ENCODE peak calls at places on chromosomes 5 and 9, in nine cellular contexts. T, A, B, P, C, F, K, E and J are unnamed samples.

GRCh38 chr9:132977626-132978450 is 656 bp upstream of the GFI1B start:
- DNase-seq in T (peak), A (peak), B (peak), P (no peak), C (no peak), F (peak), K (no peak), E (peak), J (peak)

GRCh38 chr5:179874136-179874535 is 15.5 kb upstream of the MRNIP start:
- DNase-seq in T (no peak), A (no peak), B (no peak), P (no peak), C (no peak), F (no peak), K (no peak), E (no peak), J (no peak)

GRCh38 chr5:28957450-28957849 is 1919.1 kb upstream of the CDH9 start:
- DNase-seq in T (no peak), A (no peak), B (no peak), P (no peak), C (no peak), F (no peak), K (no peak), E (no peak), J (no peak)

GRCh38 chr9:124771867-124772621 is 933 bp upstream of the NR6A1 start:
- DNase-seq in T (peak), A (peak), B (peak), P (peak), C (no peak), F (peak), K (no peak), E (peak), J (no peak)

GRCh38 chr9:28915256-28915930 is 1342.1 kb upstream of the C9orf72 start:
- DNase-seq in T (no peak), A (no peak), B (no peak), P (no peak), C (no peak), F (no peak), K (no peak), E (no peak), J (no peak)

GRCh38 chr9:21434202-21435014 is 5.8 kb upstream of the IFNA1 start:
- DNase-seq in T (peak), A (peak), B (no peak), P (no peak), C (no peak), F (peak), K (no peak), E (peak), J (peak)

GRCh38 chr9:36207546-36208012 is 16.9 kb downstream of the CLTA start:
- DNase-seq in T (peak), A (no peak), B (no peak), P (no peak), C (no peak), F (no peak), K (no peak), E (peak), J (no peak)

GRCh38 chr5:54825005-54825404 is 160.4 kb downstream of the ESM1 start:
- DNase-seq in T (peak), A (no peak), B (no peak), P (no peak), C (no peak), F (no peak), K (no peak), E (peak), J (no peak)

GRCh38 chr9:134891016-134891589 is 10.5 kb downstream of the FCN2 start:
- DNase-seq in T (no peak), A (no peak), B (no peak), P (no peak), C (no peak), F (no peak), K (no peak), E (no peak), J (no peak)

GRCh38 chr5:111758284-111758628 is 1.3 kb upstream of the NREP start:
- DNase-seq in T (no peak), A (no peak), B (no peak), P (no peak), C (no peak), F (no peak), K (no peak), E (no peak), J (no peak)

GRCh38 chr5:157918811-157919742 is 60.1 kb upstream of the CLINT1 start:
- DNase-seq in T (no peak), A (no peak), B (no peak), P (no peak), C (no peak), F (no peak), K (no peak), E (no peak), J (no peak)

GRCh38 chr5:154397652-154398406 is 48.0 kb upstream of the SAP30L start:
- DNase-seq in T (no peak), A (no peak), B (no peak), P (no peak), C (no peak), F (no peak), K (no peak), E (no peak), J (no peak)

GRCh38 chr9:81687521-81688261 is 1.7 kb downstream of the TLE1 start:
- DNase-seq in T (peak), A (peak), B (peak), P (peak), C (peak), F (no peak), K (no peak), E (peak), J (no peak)

GRCh38 chr9:96418920-96419690 is 935 bp upstream of the ZNF367 start:
- DNase-seq in T (no peak), A (peak), B (no peak), P (peak), C (peak), F (peak), K (peak), E (peak), J (no peak)

GRCh38 chr9:33092634-33093033 is 16.2 kb upstream of the SMU1 start:
- DNase-seq in T (no peak), A (no peak), B (no peak), P (no peak), C (no peak), F (no peak), K (no peak), E (no peak), J (no peak)

GRCh38 chr5:93078082-93079038 is 502.7 kb downstream of the NR2F1-AS1 start:
- DNase-seq in T (peak), A (no peak), B (no peak), P (no peak), C (peak), F (peak), K (peak), E (peak), J (peak)

GRCh38 chr5:164672931-164673694 is 1167.7 kb downstream of the MAT2B start:
- DNase-seq in T (peak), A (no peak), B (no peak), P (no peak), C (no peak), F (peak), K (no peak), E (peak), J (no peak)

GRCh38 chr5:43312076-43312620 is 1.1 kb downstream of the HMGCS1 start:
- DNase-seq in T (no peak), A (no peak), B (no peak), P (no peak), C (no peak), F (no peak), K (no peak), E (no peak), J (no peak)

GRCh38 chr5:177040814-177041410 is 18.4 kb downstream of the ZNF346 start:
- DNase-seq in T (no peak), A (no peak), B (no peak), P (no peak), C (no peak), F (no peak), K (no peak), E (peak), J (no peak)

GRCh38 chr9:24708808-24709207 is 163.1 kb upstream of the IZUMO3 start:
- DNase-seq in T (no peak), A (no peak), B (no peak), P (no peak), C (no peak), F (no peak), K (no peak), E (no peak), J (no peak)

GRCh38 chr5:24783596-24783995 is 138.8 kb upstream of the CDH10 start:
- DNase-seq in T (no peak), A (no peak), B (no peak), P (no peak), C (no peak), F (no peak), K (no peak), E (no peak), J (no peak)

GRCh38 chr9:78866228-78867132 is 569.6 kb downstream of the PSAT1 start:
- DNase-seq in T (peak), A (no peak), B (no peak), P (no peak), C (no peak), F (peak), K (no peak), E (peak), J (peak)

GRCh38 chr5:16744164-16744880 is 127.5 kb upstream of the RETREG1 start:
- DNase-seq in T (peak), A (no peak), B (no peak), P (no peak), C (no peak), F (peak), K (no peak), E (no peak), J (no peak)

GRCh38 chr9:133184971-133185370 is 21.3 kb upstream of the GBGT1 start:
- DNase-seq in T (peak), A (peak), B (no peak), P (peak), C (peak), F (peak), K (no peak), E (peak), J (peak)

GRCh38 chr9:115262952-115263351 is 145.0 kb upstream of the TNC start:
- DNase-seq in T (peak), A (no peak), B (no peak), P (no peak), C (no peak), F (peak), K (no peak), E (no peak), J (no peak)

GRCh38 chr9:127264462-127265040 is at the start of gene GARNL3:
- DNase-seq in T (no peak), A (no peak), B (no peak), P (no peak), C (no peak), F (no peak), K (no peak), E (no peak), J (no peak)

GRCh38 chr5:151684690-151685361 is 1.9 kb downstream of the SPARC start:
- DNase-seq in T (peak), A (peak), B (peak), P (peak), C (peak), F (peak), K (no peak), E (peak), J (peak)

GRCh38 chr9:113309204-113309813 is 6.1 kb upstream of the RNF183 start:
- DNase-seq in T (peak), A (no peak), B (no peak), P (no peak), C (no peak), F (peak), K (no peak), E (peak), J (peak)

GRCh38 chr9:136247551-136247916 is 1.9 kb upstream of the QSOX2 start:
- DNase-seq in T (no peak), A (no peak), B (no peak), P (no peak), C (no peak), F (no peak), K (no peak), E (no peak), J (no peak)

GRCh38 chr9:21381752-21382339 is 3.4 kb downstream of the IFNA2 start:
- DNase-seq in T (no peak), A (no peak), B (no peak), P (no peak), C (no peak), F (peak), K (no peak), E (no peak), J (no peak)

GRCh38 chr5:31471040-31471439 is 60.9 kb downstream of the DROSHA start:
- DNase-seq in T (no peak), A (no peak), B (no peak), P (no peak), C (no peak), F (no peak), K (no peak), E (no peak), J (no peak)

GRCh38 chr9:130746434-130747212 is 53.0 kb downstream of the EXOSC2 start:
- DNase-seq in T (no peak), A (no peak), B (no peak), P (no peak), C (no peak), F (no peak), K (no peak), E (no peak), J (no peak)

GRCh38 chr9:119412399-119412798 is 43.2 kb upstream of the BRINP1 start:
- DNase-seq in T (no peak), A (no peak), B (no peak), P (no peak), C (no peak), F (no peak), K (no peak), E (no peak), J (no peak)

GRCh38 chr9:113484258-113484730 is 20.8 kb downstream of the RGS3 start:
- DNase-seq in T (peak), A (no peak), B (no peak), P (peak), C (peak), F (no peak), K (no peak), E (no peak), J (no peak)

GRCh38 chr9:91775011-91775707 is 174.9 kb downstream of the ROR2 start:
- DNase-seq in T (peak), A (peak), B (peak), P (no peak), C (peak), F (peak), K (no peak), E (peak), J (no peak)

GRCh38 chr9:121344062-121344696 is 25.9 kb downstream of the STOM start:
- DNase-seq in T (peak), A (no peak), B (no peak), P (no peak), C (no peak), F (no peak), K (no peak), E (no peak), J (no peak)

GRCh38 chr9:38062498-38063362 is 6.3 kb downstream of the SHB start:
- DNase-seq in T (peak), A (no peak), B (no peak), P (no peak), C (no peak), F (peak), K (no peak), E (peak), J (no peak)

GRCh38 chr5:57986746-57987145 is 473.1 kb downstream of the PLK2 start:
- DNase-seq in T (peak), A (no peak), B (no peak), P (no peak), C (no peak), F (no peak), K (peak), E (peak), J (no peak)